ENCODE peak calls at places on chromosomes 3 and 15, in five cellular contexts. M is tibial artery, B is brain microvascular endothelial cell, T is left lung, I is neural crest cell. A is an unnamed sample.

GRCh38 chr3:31924628-31925270 is 56.3 kb downstream of the OSBPL10 start:
- DNase-seq in M (no peak), B (no peak), T (no peak), I (no peak), A (no peak)

GRCh38 chr3:48633256-48633655 is 2.0 kb downstream of the SLC26A6 start:
- DNase-seq in M (no peak), B (no peak), T (no peak), I (no peak), A (no peak)

GRCh38 chr3:9211155-9211950 is 38.1 kb downstream of the SRGAP3 start:
- DNase-seq in M (no peak), B (peak), T (no peak), I (no peak), A (no peak)

GRCh38 chr3:59338934-59339333 is 289.1 kb upstream of the CFAP20DC start:
- DNase-seq in M (no peak), B (no peak), T (no peak), I (no peak), A (no peak)

GRCh38 chr3:69767571-69767970 is 28.3 kb downstream of the MITF start:
- DNase-seq in M (no peak), B (no peak), T (no peak), I (no peak), A (peak)

GRCh38 chr3:99625237-99625622 is 13.2 kb upstream of the COL8A1 start:
- DNase-seq in M (no peak), B (no peak), T (no peak), I (no peak), A (no peak)

GRCh38 chr3:70985572-70985971 is 598.0 kb downstream of the FOXP1 start:
- DNase-seq in M (no peak), B (no peak), T (no peak), I (no peak), A (no peak)

GRCh38 chr3:126540342-126540849 is 16.4 kb downstream of the CHST13 start:
- DNase-seq in M (peak), B (peak), T (peak), I (no peak), A (no peak)

GRCh38 chr15:71748327-71748726 is 62.0 kb upstream of the NR2E3 start:
- DNase-seq in M (no peak), B (peak), T (no peak), I (no peak), A (no peak)

GRCh38 chr15:99050328-99050980 is 42.9 kb upstream of the PGPEP1L start:
- DNase-seq in M (no peak), B (no peak), T (no peak), I (no peak), A (no peak)

GRCh38 chr3:126119008-126119675 is 35.2 kb upstream of the SLC41A3 start:
- DNase-seq in M (no peak), B (no peak), T (no peak), I (no peak), A (no peak)

GRCh38 chr3:43857361-43858051 is 166.8 kb downstream of the ABHD5 start:
- DNase-seq in M (no peak), B (peak), T (no peak), I (no peak), A (no peak)

GRCh38 chr3:39724233-39724846 is 85.1 kb upstream of the MYRIP start:
- DNase-seq in M (no peak), B (no peak), T (no peak), I (no peak), A (no peak)

GRCh38 chr15:69976366-69976994 is 121.2 kb downstream of the TLE3 start:
- DNase-seq in M (no peak), B (peak), T (no peak), I (peak), A (no peak)

GRCh38 chr3:101531473-101532086 is 18.6 kb upstream of the SENP7 start:
- DNase-seq in M (no peak), B (no peak), T (no peak), I (no peak), A (no peak)

GRCh38 chr3:189304465-189305341 is 132.9 kb downstream of the TPRG1 start:
- DNase-seq in M (no peak), B (no peak), T (peak), I (no peak), A (no peak)

GRCh38 chr3:133992951-133993595 is 36.7 kb downstream of the SLCO2A1 start:
- DNase-seq in M (no peak), B (no peak), T (no peak), I (no peak), A (no peak)

GRCh38 chr15:32825219-32825618 is 107.4 kb downstream of the GREM1 start:
- DNase-seq in M (no peak), B (peak), T (no peak), I (no peak), A (no peak)

GRCh38 chr3:127150915-127151564 is 41.9 kb upstream of the PRR23E start:
- DNase-seq in M (no peak), B (no peak), T (peak), I (no peak), A (no peak)

GRCh38 chr15:62835351-62835750 is 207.2 kb upstream of the TPM1 start:
- DNase-seq in M (no peak), B (no peak), T (no peak), I (no peak), A (peak)

GRCh38 chr3:172043766-172044165 is 4.4 kb downstream of the FNDC3B start:
- DNase-seq in M (no peak), B (no peak), T (no peak), I (no peak), A (no peak)

GRCh38 chr15:47813985-47814384 is 96.7 kb downstream of the SEMA6D start:
- DNase-seq in M (no peak), B (no peak), T (no peak), I (no peak), A (no peak)

GRCh38 chr3:188270423-188270972 is 116.5 kb downstream of the LPP start:
- DNase-seq in M (peak), B (peak), T (no peak), I (no peak), A (no peak)

GRCh38 chr3:102346897-102347296 is 87.9 kb upstream of the ZPLD1 start:
- DNase-seq in M (no peak), B (no peak), T (no peak), I (no peak), A (no peak)

GRCh38 chr3:114221165-114221880 is 16.1 kb downstream of the ZNF80 start:
- DNase-seq in M (no peak), B (no peak), T (no peak), I (no peak), A (no peak)

GRCh38 chr3:49057268-49057667 is 28.1 kb upstream of the IMPDH2 start:
- DNase-seq in M (no peak), B (no peak), T (no peak), I (no peak), A (no peak)

GRCh38 chr3:108300103-108300849 is 3.9 kb downstream of the HHLA2 start:
- DNase-seq in M (no peak), B (no peak), T (no peak), I (no peak), A (no peak)

GRCh38 chr15:57867970-57868791 is 161.7 kb downstream of the POLR2M start:
- DNase-seq in M (no peak), B (no peak), T (no peak), I (no peak), A (no peak)

DNA sequence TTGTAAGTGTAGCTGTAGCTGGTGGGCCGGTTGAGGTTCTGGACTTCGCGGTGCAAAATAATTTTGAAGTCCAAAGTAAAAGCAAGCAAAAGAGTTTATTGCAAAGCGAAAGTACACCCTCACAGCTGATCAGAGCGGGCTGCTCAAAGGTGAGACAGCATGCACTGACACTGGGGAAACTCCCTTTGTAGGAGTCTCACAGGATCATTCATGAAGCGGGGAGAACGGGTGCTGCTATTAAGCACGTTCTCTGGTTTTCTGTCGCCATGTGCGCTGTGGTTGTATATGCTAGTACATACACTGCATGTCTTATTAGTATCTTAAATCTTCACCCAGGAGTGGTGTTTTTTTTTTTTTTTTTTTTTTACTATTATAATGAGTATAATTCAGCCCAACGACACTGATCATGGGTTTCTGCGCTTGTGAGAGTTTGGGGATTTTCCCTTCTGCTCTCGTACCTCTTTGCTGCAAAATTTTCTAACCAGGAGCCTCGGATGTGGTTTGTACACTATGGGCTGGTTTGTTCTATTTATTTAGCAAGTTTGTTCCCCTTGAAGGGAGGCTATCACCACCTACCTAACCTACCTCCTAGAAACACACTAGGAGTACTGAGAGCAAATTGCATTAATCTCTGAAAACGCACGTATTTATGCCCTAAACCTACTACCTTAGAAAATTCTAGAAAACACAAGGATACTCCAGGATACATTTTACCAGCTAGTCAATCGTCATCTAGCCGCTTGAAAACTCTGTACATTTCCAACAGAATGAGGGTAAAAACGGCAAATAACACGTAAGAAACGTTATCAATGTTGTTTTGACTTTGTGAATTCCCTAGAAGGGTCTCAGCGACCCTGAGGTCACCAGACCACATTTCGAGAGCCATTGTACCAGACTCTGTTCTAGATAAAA is 1.3 kb upstream of the AP4E1 start:
- DNase-seq in M (no peak), B (no peak), T (no peak), I (no peak), A (no peak)
- TF ChIP-seq CTCF in M (no peak), B (no peak), T (no peak), I (no peak), A (no peak)

GRCh38 chr15:52120488-52120887 is 7.9 kb upstream of the BCL2L10 start:
- DNase-seq in M (no peak), B (no peak), T (no peak), I (no peak), A (no peak)
- TF ChIP-seq CTCF in M (no peak), B (no peak), T (no peak), I (no peak), A (no peak)

GRCh38 chr3:66583646-66584045 is 82.8 kb upstream of the LRIG1 start:
- DNase-seq in M (no peak), B (no peak), T (no peak), I (no peak), A (no peak)
- TF ChIP-seq CTCF in M (no peak), B (no peak), T (no peak), I (no peak), A (no peak)

DNA sequence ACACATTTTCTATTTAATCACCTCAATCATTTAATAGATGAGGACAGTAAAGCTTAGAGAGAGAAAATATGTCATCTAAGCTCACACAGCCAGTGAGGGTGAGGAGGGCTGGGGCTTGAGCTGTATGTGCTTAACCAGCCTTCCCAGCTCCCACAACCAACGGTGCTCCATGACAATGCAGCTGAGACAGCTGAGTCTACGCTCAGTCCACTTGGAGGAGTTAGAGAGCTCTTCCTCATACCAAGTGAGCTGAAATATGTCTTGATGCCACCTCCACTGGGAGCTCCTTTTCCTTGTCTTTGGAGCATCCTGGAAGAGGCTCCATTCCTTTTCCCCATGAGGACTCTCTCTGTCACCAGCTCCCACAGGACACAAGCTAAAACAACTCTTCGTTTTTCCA is 9.3 kb downstream of the HOMER2 start:
- DNase-seq in M (no peak), B (no peak), T (no peak), I (no peak), A (no peak)
- TF ChIP-seq CTCF in M (no peak), B (no peak), T (no peak), I (no peak), A (no peak)

GRCh38 chr3:194604126-194604525 is 29.1 kb downstream of the TMEM44 start:
- DNase-seq in M (no peak), B (no peak), T (no peak), I (no peak), A (no peak)

GRCh38 chr3:194606163-194606562 is 27.1 kb downstream of the TMEM44 start:
- DNase-seq in M (no peak), B (no peak), T (no peak), I (no peak), A (no peak)

GRCh38 chr3:194602580-194603300 is 30.5 kb downstream of the TMEM44 start:
- DNase-seq in M (no peak), B (no peak), T (no peak), I (no peak), A (no peak)

GRCh38 chr3:194606941-194607340 is 26.3 kb downstream of the TMEM44 start:
- DNase-seq in M (no peak), B (no peak), T (no peak), I (no peak), A (no peak)

GRCh38 chr3:194604837-194605236 is 28.4 kb downstream of the TMEM44 start:
- DNase-seq in M (no peak), B (no peak), T (no peak), I (no peak), A (no peak)
- TF ChIP-seq CTCF in M (no peak), B (peak), T (no peak), I (peak), A (no peak)

A was measured in heart right ventricle.